ENCODE peak calls at places on chromosomes 12 and 14, in four cellular contexts. H, Q, T and P are unnamed samples.
A peak's percentile ranks its signal among the peaks of the same experiment; 100 is the strongest.

GRCh38 chr12:56591111-56591510 is 39.0 kb downstream of the BAZ2A start:
- DNase-seq in H (no peak), Q (no peak), T (no peak), P (no peak)

GRCh38 chr14:79745046-79745445 is 466.3 kb downstream of the DIO2 start:
- DNase-seq in H (no peak), Q (no peak), T (no peak), P (no peak)

GRCh38 chr12:106302401-106303201 is at the start of gene TCP11L2:
- DNase-seq in H (peak; percentile 94), Q (peak; percentile 49), T (no peak), P (peak; percentile 92)

GRCh38 chr12:103011974-103012763 is 54.7 kb downstream of the ASCL1 start:
- DNase-seq in H (no peak), Q (no peak), T (no peak), P (no peak)

GRCh38 chr12:92927436-92928116 is 1.5 kb downstream of the EEA1 start:
- DNase-seq in H (peak; percentile 19), Q (peak; percentile 63), T (no peak), P (no peak)

GRCh38 chr14:99534863-99535262 is 53.7 kb downstream of the CCNK start:
- DNase-seq in H (no peak), Q (no peak), T (no peak), P (no peak)

GRCh38 chr14:81453166-81453766 is 53.1 kb upstream of the STON2 start:
- DNase-seq in H (peak; percentile 48), Q (peak; percentile 47), T (no peak), P (peak; percentile 46)

GRCh38 chr12:109937371-109937770 is 37.3 kb downstream of the TCHP start:
- DNase-seq in H (no peak), Q (no peak), T (no peak), P (no peak)

GRCh38 chr12:30806989-30807694 is 52.4 kb upstream of the CAPRIN2 start:
- DNase-seq in H (peak; percentile 48), Q (peak; percentile 54), T (peak; percentile 21), P (peak; percentile 57)

GRCh38 chr12:38138225-38139221 is 178.1 kb upstream of the ALG10B start:
- DNase-seq in H (peak; percentile 53), Q (peak; percentile 60), T (peak; percentile 23), P (peak; percentile 65)

GRCh38 chr14:93943930-93944329 is 16.8 kb downstream of the FAM181A start:
- DNase-seq in H (no peak), Q (no peak), T (no peak), P (no peak)

GRCh38 chr12:96237465-96238077 is 43.4 kb downstream of the ELK3 start:
- DNase-seq in H (no peak), Q (no peak), T (no peak), P (no peak)

GRCh38 chr12:94879542-94879941 is 124.0 kb downstream of the NDUFA12 start:
- DNase-seq in H (peak; percentile 51), Q (peak; percentile 5), T (no peak), P (no peak)

GRCh38 chr12:51980051-51980808 is 26.5 kb upstream of the TAMALIN start:
- DNase-seq in H (peak; percentile 87), Q (peak; percentile 50), T (no peak), P (peak; percentile 89)

GRCh38 chr12:67068773-67069450 is 200.2 kb upstream of the CAND1 start:
- DNase-seq in H (peak; percentile 5), Q (peak; percentile 3), T (no peak), P (peak; percentile 52)
- TF ChIP-seq FOXM1 in H (no peak), Q (no peak), T (no peak), P (no peak)

DNA sequence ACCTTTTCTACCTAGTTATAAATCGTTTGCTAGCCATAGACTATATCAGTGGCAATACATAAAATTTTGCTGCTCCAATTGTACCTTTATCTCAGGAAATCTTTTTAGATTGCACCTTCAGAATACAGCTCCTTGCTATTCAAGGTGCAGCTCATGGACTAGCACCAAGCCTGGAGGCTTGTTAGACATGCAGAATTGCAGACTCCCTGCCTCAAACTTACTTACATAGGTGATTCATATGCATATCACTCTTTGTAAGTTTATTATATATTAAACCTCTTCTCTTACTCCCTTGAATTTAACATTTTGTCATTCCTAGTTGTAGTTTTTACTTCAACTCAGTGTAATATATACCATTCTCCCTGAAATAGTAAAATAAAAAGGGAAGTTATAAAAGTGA is 195.4 kb upstream of the PDZRN4 start:
- DNase-seq in H (no peak), Q (no peak), T (no peak), P (no peak)
- TF ChIP-seq BHLHE40 in H (no peak), Q (no peak), T (no peak), P (no peak)

GRCh38 chr14:23364164-23364571 is 804 bp downstream of the EFS start:
- DNase-seq in H (no peak), Q (no peak), T (no peak), P (no peak)

GRCh38 chr14:23366163-23366921 is 1.4 kb upstream of the EFS start:
- DNase-seq in H (no peak), Q (no peak), T (no peak), P (no peak)

GRCh38 chr14:23364604-23365352 is at the start of gene EFS:
- DNase-seq in H (no peak), Q (no peak), T (no peak), P (no peak)

GRCh38 chr14:23362200-23362599 is 2.8 kb downstream of the EFS start:
- DNase-seq in H (no peak), Q (peak; percentile 36), T (no peak), P (no peak)

GRCh38 chr14:23365353-23366162 is 586 bp upstream of the EFS start:
- DNase-seq in H (no peak), Q (no peak), T (no peak), P (no peak)
- TF ChIP-seq FOXM1 in H (no peak), Q (no peak), T (no peak), P (no peak)

GRCh38 chr12:8508912-8509841 is 4.1 kb upstream of the CLEC4D start:
- DNase-seq in H (no peak), Q (no peak), T (no peak), P (no peak)

GRCh38 chr12:8504351-8504750 is 9.0 kb upstream of the CLEC4D start:
- DNase-seq in H (no peak), Q (no peak), T (no peak), P (no peak)

GRCh38 chr12:8513203-8513602 is at the start of gene CLEC4D:
- DNase-seq in H (no peak), Q (no peak), T (no peak), P (no peak)

DNA sequence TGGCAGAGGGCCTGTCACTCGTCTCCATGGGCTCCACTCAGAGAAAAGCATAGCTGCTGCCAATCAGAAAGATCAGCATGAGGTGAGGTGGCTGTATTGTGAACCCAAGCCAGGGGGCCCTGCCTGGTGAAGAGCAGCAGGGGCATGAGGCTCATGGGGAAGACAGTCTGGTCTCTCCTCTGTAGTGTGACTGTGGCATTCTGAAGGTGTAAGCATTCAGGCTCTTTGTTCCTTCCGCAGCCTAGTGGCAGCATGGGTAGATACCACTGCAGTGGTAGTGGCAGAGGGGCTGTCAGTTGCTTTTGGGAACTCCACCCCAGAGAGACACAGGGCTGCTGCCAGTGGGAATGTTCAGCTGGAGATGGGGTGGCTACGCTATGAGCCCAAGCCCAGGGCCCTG is 5.1 kb upstream of the CLEC4D start:
- DNase-seq in H (no peak), Q (no peak), T (no peak), P (no peak)
- TF ChIP-seq BHLHE40 in H (no peak), Q (no peak), T (no peak), P (no peak)

GRCh38 chr12:116454076-116454475 is 105.1 kb upstream of the MAP1LC3B2 start:
- DNase-seq in H (no peak), Q (no peak), T (no peak), P (no peak)

GRCh38 chr12:116456683-116457082 is 102.5 kb upstream of the MAP1LC3B2 start:
- DNase-seq in H (no peak), Q (no peak), T (no peak), P (no peak)

GRCh38 chr12:116455540-116456306 is 103.5 kb upstream of the MAP1LC3B2 start:
- DNase-seq in H (peak; percentile 51), Q (no peak), T (no peak), P (peak; percentile 73)

GRCh38 chr12:116456307-116456641 is 102.9 kb upstream of the MAP1LC3B2 start:
- DNase-seq in H (no peak), Q (no peak), T (no peak), P (no peak)

DNA sequence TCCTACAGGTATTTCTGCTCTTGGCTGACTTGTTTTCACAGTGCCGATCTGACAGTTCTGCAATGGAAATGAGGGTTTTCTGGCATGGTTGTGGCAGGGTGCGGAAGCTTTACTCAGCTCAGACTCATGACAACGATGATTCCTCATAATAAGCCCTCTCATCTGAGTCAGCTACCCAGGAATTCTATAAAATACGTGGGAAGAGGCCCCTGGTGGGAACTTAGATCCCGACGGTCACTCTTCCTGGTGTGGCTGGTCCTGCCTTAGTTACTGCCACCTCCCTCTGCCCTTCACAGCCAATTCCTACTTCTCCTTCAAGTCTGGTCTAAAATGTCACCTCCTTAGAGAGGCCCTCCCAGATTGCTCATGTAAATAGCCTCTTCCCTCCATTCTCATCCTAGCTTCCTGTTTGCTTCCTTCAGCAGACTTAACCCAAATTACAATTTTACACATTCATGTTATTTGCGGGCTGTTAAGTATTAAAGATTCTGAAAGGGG is 104.2 kb upstream of the MAP1LC3B2 start:
- DNase-seq in H (no peak), Q (no peak), T (no peak), P (no peak)
- TF ChIP-seq FOXM1 in H (no peak), Q (no peak), T (no peak), P (no peak)

GRCh38 chr12:62604856-62605255 is 138.2 kb downstream of the MON2 start:
- DNase-seq in H (peak; percentile 26), Q (no peak), T (no peak), P (no peak)
- TF ChIP-seq BHLHE40 in H (no peak), Q (no peak), T (no peak), P (no peak)